ENCODE peak calls at places on chromosomes 3 and 15, in seven cellular contexts. One of them, this sample, is unnamed.

GRCh38 chr3:28322464-28322863 is 26.1 kb upstream of the ZCWPW2 start:
- DNase-seq in lung microvascular endothelial cell: no peak
- DNase-seq in astrocyte of the spinal cord: peak; percentile 57
- DNase-seq in mesenteric fat pad: no peak
- DNase-seq in transverse colon: no peak
- DNase-seq in dorsolateral prefrontal cortex: no peak
- DNase-seq in HT-29: no peak
- DNase-seq in this sample: no peak

GRCh38 chr15:98213346-98213979 is 253.0 kb downstream of the ARRDC4 start:
- DNase-seq in lung microvascular endothelial cell: no peak
- DNase-seq in astrocyte of the spinal cord: no peak
- DNase-seq in mesenteric fat pad: no peak
- DNase-seq in transverse colon: no peak
- DNase-seq in dorsolateral prefrontal cortex: no peak
- DNase-seq in HT-29: no peak
- DNase-seq in this sample: no peak

GRCh38 chr3:141076821-141077571 is 25.8 kb downstream of the SPSB4 start:
- DNase-seq in lung microvascular endothelial cell: no peak
- DNase-seq in astrocyte of the spinal cord: peak; percentile 50
- DNase-seq in mesenteric fat pad: peak; percentile 90
- DNase-seq in transverse colon: peak; percentile 34
- DNase-seq in dorsolateral prefrontal cortex: no peak
- DNase-seq in HT-29: no peak
- DNase-seq in this sample: no peak

GRCh38 chr15:67201136-67201535 is 53.3 kb downstream of the AAGAB start:
- DNase-seq in lung microvascular endothelial cell: no peak
- DNase-seq in astrocyte of the spinal cord: peak; percentile 76
- DNase-seq in mesenteric fat pad: no peak
- DNase-seq in transverse colon: no peak
- DNase-seq in dorsolateral prefrontal cortex: no peak
- DNase-seq in HT-29: no peak
- DNase-seq in this sample: no peak

GRCh38 chr15:40746916-40747418 is 8.1 kb downstream of the RMDN3 start:
- DNase-seq in lung microvascular endothelial cell: no peak
- DNase-seq in astrocyte of the spinal cord: no peak
- DNase-seq in mesenteric fat pad: no peak
- DNase-seq in transverse colon: no peak
- DNase-seq in dorsolateral prefrontal cortex: no peak
- DNase-seq in HT-29: no peak
- DNase-seq in this sample: peak; percentile 12

GRCh38 chr3:185460719-185461350 is 38.0 kb downstream of the TMEM41A start:
- DNase-seq in lung microvascular endothelial cell: peak; percentile 51
- DNase-seq in astrocyte of the spinal cord: peak; percentile 16
- DNase-seq in mesenteric fat pad: no peak
- DNase-seq in transverse colon: no peak
- DNase-seq in dorsolateral prefrontal cortex: no peak
- DNase-seq in HT-29: peak; percentile 72
- DNase-seq in this sample: no peak

GRCh38 chr3:146265720-146266119 is 14.8 kb upstream of the PLSCR4 start:
- DNase-seq in lung microvascular endothelial cell: no peak
- DNase-seq in astrocyte of the spinal cord: no peak
- DNase-seq in mesenteric fat pad: no peak
- DNase-seq in transverse colon: no peak
- DNase-seq in dorsolateral prefrontal cortex: no peak
- DNase-seq in HT-29: no peak
- DNase-seq in this sample: no peak

GRCh38 chr15:41544650-41545015 is 576 bp upstream of the RPAP1 start:
- DNase-seq in lung microvascular endothelial cell: no peak
- DNase-seq in astrocyte of the spinal cord: no peak
- DNase-seq in mesenteric fat pad: no peak
- DNase-seq in transverse colon: peak; percentile 31
- DNase-seq in dorsolateral prefrontal cortex: no peak
- DNase-seq in HT-29: no peak
- DNase-seq in this sample: peak; percentile 68